ENCODE peak calls at places on chromosomes 1 and 21, in five cellular contexts. L is prostate gland, G is sigmoid colon, M is K562, C is esophagus muscularis mucosa. E is an unnamed sample. For H3K27me3 and H3K4me1, the result is how much of the 10 kb centered on the place peaks cover.

GRCh38 chr1:204062106-204062505 is 10.8 kb upstream of the SOX13 start:
- DNase-seq in L (no peak), G (no peak), M (no peak), C (no peak), E (no peak)

GRCh38 chr1:27142464-27142863 is 12.5 kb downstream of the SLC9A1 start:
- DNase-seq in L (no peak), G (no peak), M (no peak), C (no peak), E (no peak)

GRCh38 chr1:70361727-70362413 is 7.3 kb upstream of the ANKRD13C start:
- DNase-seq in L (no peak), G (no peak), M (no peak), C (no peak), E (peak)

GRCh38 chr1:16021681-16022080 is at the start of gene CLCNKA:
- DNase-seq in L (no peak), G (no peak), M (no peak), C (no peak), E (no peak)

GRCh38 chr1:22639286-22639685 is 2.9 kb downstream of the C1QA start:
- DNase-seq in L (no peak), G (no peak), M (peak), C (no peak), E (peak)

GRCh38 chr1:35557118-35557610 is at the start of gene KIAA0319L:
- DNase-seq in L (peak), G (peak), M (peak), C (no peak), E (peak)

GRCh38 chr1:159959451-159959850 is 5.4 kb upstream of the SLAMF9 start:
- DNase-seq in L (peak), G (no peak), M (no peak), C (no peak), E (no peak)

GRCh38 chr21:36852293-36852692 is 114.2 kb downstream of the HLCS start:
- DNase-seq in L (no peak), G (no peak), M (no peak), C (no peak), E (peak)

GRCh38 chr1:7379445-7379971 is 391.6 kb upstream of the VAMP3 start:
- DNase-seq in L (peak), G (peak), M (no peak), C (peak), E (peak)

GRCh38 chr1:192939440-192939839 is 119.7 kb downstream of the UCHL5 start:
- DNase-seq in L (no peak), G (no peak), M (peak), C (no peak), E (no peak)

GRCh38 chr21:29372063-29372802 is 73.5 kb downstream of the BACH1 start:
- DNase-seq in L (peak), G (peak), M (peak), C (no peak), E (peak)

GRCh38 chr1:210448293-210448892 is 119.7 kb downstream of the HHAT start:
- DNase-seq in L (peak), G (no peak), M (peak), C (no peak), E (peak)

GRCh38 chr1:106962591-106962990 is 93.9 kb upstream of the PRMT6 start:
- DNase-seq in L (no peak), G (no peak), M (no peak), C (no peak), E (no peak)

GRCh38 chr1:35931424-35932157 is 686 bp downstream of the AGO3 start:
- DNase-seq in L (peak), G (no peak), M (peak), C (peak), E (no peak)

GRCh38 chr1:63935148-63935547 is 161.3 kb downstream of the ROR1 start:
- DNase-seq in L (peak), G (no peak), M (no peak), C (no peak), E (no peak)

GRCh38 chr1:40610156-40610555 is 55.3 kb downstream of the RIMS3 start:
- DNase-seq in L (no peak), G (no peak), M (no peak), C (no peak), E (no peak)

GRCh38 chr1:168319691-168320090 is 39.0 kb downstream of the TBX19 start:
- DNase-seq in L (no peak), G (no peak), M (no peak), C (no peak), E (peak)

GRCh38 chr1:111214884-111215283 is 12.6 kb upstream of the CHI3L2 start:
- DNase-seq in L (no peak), G (no peak), M (no peak), C (no peak), E (no peak)

GRCh38 chr1:93844262-93845045 is 34.6 kb downstream of the DNTTIP2 start:
- DNase-seq in L (peak), G (peak), M (peak), C (peak), E (peak)

GRCh38 chr1:104468282-104468681 is 718.6 kb downstream of the AMY1C start:
- DNase-seq in L (no peak), G (peak), M (no peak), C (no peak), E (no peak)

GRCh38 chr1:83978056-83978455 is 20.9 kb downstream of the TTLL7 start:
- DNase-seq in L (no peak), G (no peak), M (no peak), C (no peak), E (no peak)

GRCh38 chr1:17198476-17199258 is 6.3 kb upstream of the PADI1 start:
- DNase-seq in L (no peak), G (peak), M (no peak), C (no peak), E (no peak)

GRCh38 chr1:234956821-234957329 is 171.8 kb downstream of the TOMM20 start:
- DNase-seq in L (no peak), G (no peak), M (peak), C (no peak), E (peak)

GRCh38 chr1:7886346-7886745 is 33.5 kb upstream of the UTS2 start:
- DNase-seq in L (no peak), G (no peak), M (no peak), C (no peak), E (no peak)

GRCh38 chr1:95229042-95229441 is 5.0 kb upstream of the RWDD3 start:
- DNase-seq in L (no peak), G (no peak), M (no peak), C (no peak), E (no peak)

GRCh38 chr1:22418852-22419480 is 32.7 kb upstream of the ZBTB40 start:
- DNase-seq in L (no peak), G (no peak), M (no peak), C (no peak), E (no peak)

GRCh38 chr1:153945131-153945794 is 1.3 kb downstream of the DENND4B start:
- DNase-seq in L (no peak), G (peak), M (peak), C (no peak), E (peak)

GRCh38 chr1:70038025-70038424 is 167.4 kb downstream of the LRRC40 start:
- DNase-seq in L (no peak), G (no peak), M (no peak), C (no peak), E (no peak)

GRCh38 chr1:199759268-199759724 is 268.2 kb upstream of the NR5A2 start:
- DNase-seq in L (no peak), G (no peak), M (no peak), C (no peak), E (no peak)

GRCh38 chr1:148166558-148167492 is 14.7 kb upstream of the NBPF11 start:
- DNase-seq in L (no peak), G (no peak), M (peak), C (no peak), E (peak)

DNA sequence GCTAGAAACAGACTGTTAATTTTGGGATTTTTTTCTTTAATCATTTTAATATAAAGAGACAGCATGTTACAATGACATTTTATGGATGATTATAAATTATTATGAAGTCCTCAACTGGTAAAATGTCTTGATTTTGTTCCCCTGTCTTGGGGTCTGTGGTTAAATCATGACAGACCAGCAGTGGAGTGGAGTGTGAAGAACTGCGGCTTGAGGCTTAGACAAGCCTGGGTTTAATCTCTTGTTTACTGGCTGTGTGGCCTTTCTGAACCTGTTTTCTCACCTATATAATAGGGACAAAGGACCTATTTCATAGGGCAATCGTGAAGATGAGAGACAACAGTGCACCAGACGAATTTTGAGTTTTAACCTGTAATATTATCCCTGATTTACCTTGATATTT is 1.8 kb upstream of the UMODL1 start:
- DNase-seq in L (no peak), G (no peak), M (no peak), C (no peak), E (no peak)
- H3K27me3 ChIP-seq in L (under half), G (under half), M (half or more), C (under half), E (under half)

DNA sequence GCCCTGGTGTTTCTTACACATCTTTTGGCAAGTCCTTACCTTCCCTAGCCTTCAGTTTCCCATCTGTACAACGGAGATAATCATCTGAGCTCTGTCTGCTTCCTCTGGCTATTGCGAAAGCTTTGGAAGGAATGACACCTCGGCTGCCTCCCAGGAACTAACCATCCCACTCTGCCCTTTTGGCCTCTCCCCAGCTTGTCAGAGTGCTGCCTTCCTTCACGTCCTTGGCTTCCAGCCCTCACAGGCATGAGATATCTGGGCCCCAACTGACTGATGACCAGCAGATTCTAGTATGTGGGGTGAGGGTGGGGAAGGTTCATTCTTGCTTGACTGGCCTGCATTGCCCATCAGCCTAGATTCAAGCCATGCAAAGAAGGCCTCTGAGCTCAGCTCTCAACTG is 253.1 kb upstream of the FGGY start:
- DNase-seq in L (peak), G (peak), M (peak), C (no peak), E (no peak)
- TF ChIP-seq POLR2AphosphoS5 in L (peak), G (peak), M (no peak), C (peak), E (no peak)

GRCh38 chr1:212701910-212702309 is 2.3 kb upstream of the BATF3 start:
- DNase-seq in L (no peak), G (no peak), M (no peak), C (no peak), E (no peak)

GRCh38 chr1:212702672-212703071 is 3.0 kb upstream of the BATF3 start:
- DNase-seq in L (no peak), G (no peak), M (no peak), C (no peak), E (no peak)

GRCh38 chr1:212699839-212700596 is at the start of gene BATF3:
- DNase-seq in L (no peak), G (peak), M (no peak), C (no peak), E (peak)

GRCh38 chr1:212700597-212700891 is 904 bp upstream of the BATF3 start:
- DNase-seq in L (no peak), G (no peak), M (no peak), C (no peak), E (no peak)

DNA sequence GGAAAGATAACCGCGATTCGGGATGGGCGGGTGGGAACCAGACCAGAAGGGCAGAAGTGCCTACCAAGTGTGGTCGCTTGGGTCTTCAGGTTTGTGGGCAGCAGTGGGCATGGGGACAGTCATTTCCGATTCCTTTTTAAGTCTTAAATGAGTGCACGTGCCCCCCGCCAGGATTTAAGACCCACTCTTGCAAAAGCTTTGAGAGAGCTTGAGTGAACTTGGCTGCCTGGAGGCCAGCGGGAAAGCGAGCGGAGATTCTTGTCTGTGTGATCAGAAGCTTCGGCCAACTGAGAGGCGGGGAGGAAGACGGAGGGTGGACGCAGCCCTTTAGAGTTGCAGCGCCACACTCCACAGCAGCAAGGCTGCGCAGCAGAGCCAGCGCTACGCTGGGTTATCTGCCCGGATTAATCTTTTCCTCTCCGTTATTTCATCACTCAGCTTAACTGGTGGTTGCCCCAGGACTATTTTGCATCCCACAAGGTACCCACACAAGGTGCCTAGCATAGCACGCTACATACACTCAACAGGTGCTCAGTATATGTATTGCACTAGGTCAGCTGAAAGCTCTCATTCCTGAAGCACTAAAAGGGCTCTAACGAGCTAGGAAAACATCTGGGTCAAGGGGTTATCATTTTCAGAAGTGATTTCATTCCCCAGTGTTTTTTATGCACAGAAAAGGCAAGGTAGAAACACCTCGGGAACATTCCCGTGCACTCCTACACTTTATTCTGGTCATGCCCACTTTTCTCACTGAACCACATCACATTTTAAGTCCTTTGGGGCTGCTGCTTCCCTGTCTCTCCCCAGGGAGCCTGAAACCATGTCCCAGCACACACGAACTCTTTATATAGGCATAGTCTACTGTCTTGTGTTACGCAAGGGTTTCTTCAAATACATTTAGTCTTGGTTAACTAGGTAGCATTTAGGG is 1.5 kb upstream of the BATF3 start:
- DNase-seq in L (peak), G (peak), M (peak), C (peak), E (peak)
- H3K4me1 ChIP-seq in L (under half), G (under half), M (under half), C (under half), E (under half)

DNA sequence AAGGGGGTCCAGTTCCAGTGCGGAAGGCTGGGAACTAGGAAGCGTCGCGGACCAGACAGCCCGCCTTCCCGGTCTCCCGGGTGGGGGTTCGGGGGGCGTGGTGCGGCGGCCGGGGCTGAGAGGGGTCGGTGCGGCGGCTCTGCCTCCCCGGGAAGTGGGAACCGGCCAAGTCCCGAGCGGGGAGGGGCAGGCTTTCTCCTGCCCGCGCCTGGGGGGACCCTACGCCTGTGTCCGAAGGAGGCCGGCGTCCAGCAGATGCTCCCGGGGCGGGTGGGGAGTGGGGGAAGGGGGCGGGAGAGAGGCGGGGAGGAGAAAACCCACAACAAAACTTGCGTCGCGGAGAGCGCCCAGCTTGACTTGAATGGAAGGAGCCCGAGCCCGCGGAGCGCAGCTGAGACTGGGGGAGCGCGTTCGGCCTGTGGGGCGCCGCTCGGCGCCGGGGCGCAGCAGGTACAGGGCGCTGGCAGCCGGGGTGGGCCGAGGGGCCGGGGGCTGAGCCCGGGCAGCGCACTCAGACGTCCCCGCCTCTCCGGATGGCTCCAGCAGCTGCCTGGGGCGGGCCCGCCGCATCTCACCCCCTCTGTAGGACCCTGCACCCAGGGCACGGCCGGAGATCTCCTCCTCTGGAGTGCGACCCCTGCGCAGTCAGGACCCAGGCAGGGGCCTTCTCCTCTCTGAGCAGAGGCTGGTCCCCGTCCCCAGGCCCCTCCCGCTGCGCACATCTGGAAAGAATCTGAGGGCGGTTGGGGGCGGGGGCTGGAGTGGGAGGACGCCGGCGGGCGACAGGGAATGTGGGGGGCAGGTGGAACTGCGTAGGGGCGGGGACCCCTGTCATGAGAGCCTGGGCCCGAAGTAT is at the start of gene PODN:
- DNase-seq in L (no peak), G (peak), M (no peak), C (peak), E (peak)
- H3K27me3 ChIP-seq in L (under half), G (under half), M (under half), C (under half), E (half or more)

DNA sequence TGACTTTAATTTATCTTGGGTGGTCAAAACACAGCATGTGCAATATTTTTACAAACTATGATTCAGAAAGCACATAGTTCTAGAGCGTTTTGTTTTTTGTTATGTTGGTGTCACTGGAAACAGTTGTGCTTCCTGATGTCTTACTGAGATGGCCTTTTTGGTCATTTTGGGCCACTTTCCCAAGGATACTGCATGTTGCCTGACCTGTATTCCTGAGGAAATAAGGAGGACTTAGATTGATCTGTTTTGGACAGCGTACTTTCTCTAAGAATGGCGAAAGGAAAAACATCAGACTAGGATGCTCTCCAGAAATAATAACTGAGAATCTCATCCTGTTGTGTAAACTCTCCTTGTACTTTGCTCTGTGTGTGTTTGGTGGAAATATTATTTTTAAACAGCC is 451.2 kb downstream of the USP25 start:
- DNase-seq in L (no peak), G (no peak), M (no peak), C (no peak), E (no peak)
- TF ChIP-seq POLR2AphosphoS5 in L (no peak), G (no peak), M (no peak), C (no peak), E (no peak)

DNA sequence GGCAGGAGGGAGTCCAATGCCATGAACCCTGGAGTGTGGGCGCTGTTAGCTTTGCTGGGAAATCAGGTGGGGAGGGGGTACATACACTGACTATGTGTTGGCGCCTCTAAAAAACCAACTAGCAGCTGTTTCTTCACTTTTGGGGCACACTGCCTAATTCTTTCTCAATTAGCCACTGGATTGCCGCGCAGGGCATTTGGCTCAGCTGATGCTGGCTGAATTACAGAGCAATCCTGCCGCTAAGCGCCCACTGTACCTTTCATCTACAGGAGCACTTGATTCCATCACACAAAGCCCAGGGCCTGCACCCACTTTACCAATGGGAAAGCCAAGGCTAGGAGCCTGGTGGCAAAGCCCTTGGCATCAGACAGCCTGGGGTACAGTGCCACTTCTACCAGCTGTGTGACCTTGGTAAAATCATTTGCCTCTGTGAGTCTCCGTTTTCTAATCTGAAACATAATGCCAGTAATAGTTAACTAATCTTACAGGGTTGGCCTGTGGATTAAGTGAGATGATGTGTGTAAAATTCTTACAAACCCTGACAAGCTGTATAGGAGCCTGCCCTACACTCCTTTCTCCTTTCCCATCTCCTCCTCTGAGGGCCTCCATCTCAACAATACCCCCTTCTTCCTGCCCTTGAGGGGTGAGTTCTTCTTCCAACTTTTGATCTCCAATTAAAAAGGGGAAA is 59.0 kb downstream of the UBE2T start:
- DNase-seq in L (no peak), G (no peak), M (no peak), C (no peak), E (no peak)
- H3K4me1 ChIP-seq in L (under half), G (under half), M (under half), C (under half), E (under half)

E was measured in GM23338.